ENCODE peak calls at places on chromosomes 11 and 22, in five cellular contexts. R is SK-N-SH, D is IMR-90, E is GM12878, F is K562. W is an unnamed sample.

GRCh38 chr11:84673753-84674152 is 953.4 kb downstream of the DLG2 start:
- DNase-seq in R (no peak), D (no peak), E (no peak), F (no peak), W (no peak)

GRCh38 chr11:129749141-129749540 is 66.5 kb upstream of the TMEM45B start:
- DNase-seq in R (no peak), D (no peak), E (no peak), F (no peak), W (no peak)

GRCh38 chr11:135074397-135074998 is 662.5 kb upstream of the B3GAT1 start:
- DNase-seq in R (no peak), D (no peak), E (no peak), F (no peak), W (no peak)

GRCh38 chr11:33320814-33321330 is 63.7 kb downstream of the HIPK3 start:
- DNase-seq in R (no peak), D (peak), E (no peak), F (peak), W (no peak)

GRCh38 chr22:20390394-20390907 is 3.5 kb upstream of the ZNF74 start:
- DNase-seq in R (no peak), D (no peak), E (no peak), F (peak), W (no peak)

GRCh38 chr22:25852223-25852622 is 110.2 kb downstream of the MYO18B start:
- DNase-seq in R (no peak), D (no peak), E (no peak), F (no peak), W (no peak)

GRCh38 chr11:46290598-46291309 is 13.3 kb downstream of the CREB3L1 start:
- DNase-seq in R (peak), D (peak), E (no peak), F (peak), W (no peak)

GRCh38 chr11:17645190-17645970 is 74.0 kb upstream of the MYOD1 start:
- DNase-seq in R (peak), D (no peak), E (no peak), F (no peak), W (no peak)

GRCh38 chr22:44456661-44457412 is 41.2 kb downstream of the RTL6 start:
- DNase-seq in R (no peak), D (no peak), E (no peak), F (no peak), W (no peak)

GRCh38 chr11:62233730-62234129 is 8.3 kb upstream of the SCGB1D2 start:
- DNase-seq in R (no peak), D (no peak), E (no peak), F (no peak), W (no peak)

GRCh38 chr11:14451825-14452224 is 47.8 kb downstream of the COPB1 start:
- DNase-seq in R (no peak), D (peak), E (no peak), F (no peak), W (no peak)

GRCh38 chr11:46352063-46352841 is 5.0 kb downstream of the DGKZ start:
- DNase-seq in R (peak), D (no peak), E (no peak), F (peak), W (peak)

GRCh38 chr22:41407433-41407832 is 25.7 kb downstream of the TEF start:
- DNase-seq in R (no peak), D (no peak), E (no peak), F (no peak), W (no peak)

GRCh38 chr11:75474878-75475766 is 42.1 kb upstream of the KLHL35 start:
- DNase-seq in R (peak), D (peak), E (no peak), F (peak), W (no peak)

GRCh38 chr11:119942583-119943338 is 195.2 kb downstream of the TRIM29 start:
- DNase-seq in R (no peak), D (peak), E (no peak), F (no peak), W (no peak)

GRCh38 chr11:945986-946385 is 20.3 kb downstream of the AP2A2 start:
- DNase-seq in R (no peak), D (no peak), E (no peak), F (no peak), W (peak)

DNA sequence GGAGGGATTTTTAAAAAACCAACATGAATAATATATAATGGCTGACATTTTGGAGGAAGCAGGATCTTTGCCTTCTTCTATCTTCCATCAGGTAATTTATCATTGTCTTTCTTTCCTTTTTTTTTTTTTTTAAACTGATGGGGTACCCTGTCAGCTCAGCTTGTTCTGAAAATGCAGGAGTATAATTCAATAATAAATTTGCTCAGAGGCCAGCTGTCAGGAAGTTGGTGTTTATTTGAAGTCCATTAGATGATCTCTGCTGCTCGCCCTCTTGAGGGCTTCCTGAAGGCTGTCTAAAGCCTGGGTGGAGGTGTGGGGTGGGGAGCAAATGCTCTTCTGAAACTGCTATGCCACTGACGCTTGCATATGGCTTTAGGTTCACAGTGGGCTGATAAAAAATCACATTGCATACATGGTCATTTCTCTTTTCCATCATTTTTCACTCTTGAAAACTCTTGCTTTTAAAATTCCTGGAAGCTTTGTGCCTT is 174.6 kb upstream of the NARS2 start:
- DNase-seq in R (peak), D (no peak), E (no peak), F (no peak), W (no peak)
- TF ChIP-seq RCOR1 in R (peak), D (no peak), E (no peak), F (no peak), W (no peak)

DNA sequence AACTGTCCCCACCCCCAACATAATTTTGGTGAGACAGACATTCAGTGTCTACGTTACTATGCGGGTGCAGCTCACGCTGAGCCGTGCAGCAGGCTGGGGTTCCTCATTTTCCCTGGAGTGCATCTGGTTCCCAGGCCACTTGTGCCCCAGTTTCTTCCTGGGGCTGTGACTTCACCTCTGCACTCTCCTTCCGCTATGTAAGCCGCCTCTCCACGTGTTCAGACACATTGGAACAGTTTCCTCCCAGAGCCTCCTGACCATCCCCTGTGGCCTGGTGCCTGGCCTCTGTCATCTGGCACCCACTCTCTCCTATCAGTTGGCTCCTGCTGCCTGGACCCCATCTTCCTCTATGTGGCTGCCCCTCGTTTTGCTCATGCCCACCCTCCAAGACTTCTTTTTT is 46.2 kb upstream of the A4GALT start:
- DNase-seq in R (no peak), D (no peak), E (no peak), F (peak), W (no peak)
- TF ChIP-seq RCOR1 in R (no peak), D (no peak), E (no peak), F (no peak), W (no peak)

GRCh38 chr22:27801197-27801615 is 350 bp downstream of the MN1 start:
- DNase-seq in R (peak), D (peak), E (no peak), F (peak), W (peak)
- TF ChIP-seq RCOR1 in R (no peak), D (no peak), E (no peak), F (no peak), W (no peak)

DNA sequence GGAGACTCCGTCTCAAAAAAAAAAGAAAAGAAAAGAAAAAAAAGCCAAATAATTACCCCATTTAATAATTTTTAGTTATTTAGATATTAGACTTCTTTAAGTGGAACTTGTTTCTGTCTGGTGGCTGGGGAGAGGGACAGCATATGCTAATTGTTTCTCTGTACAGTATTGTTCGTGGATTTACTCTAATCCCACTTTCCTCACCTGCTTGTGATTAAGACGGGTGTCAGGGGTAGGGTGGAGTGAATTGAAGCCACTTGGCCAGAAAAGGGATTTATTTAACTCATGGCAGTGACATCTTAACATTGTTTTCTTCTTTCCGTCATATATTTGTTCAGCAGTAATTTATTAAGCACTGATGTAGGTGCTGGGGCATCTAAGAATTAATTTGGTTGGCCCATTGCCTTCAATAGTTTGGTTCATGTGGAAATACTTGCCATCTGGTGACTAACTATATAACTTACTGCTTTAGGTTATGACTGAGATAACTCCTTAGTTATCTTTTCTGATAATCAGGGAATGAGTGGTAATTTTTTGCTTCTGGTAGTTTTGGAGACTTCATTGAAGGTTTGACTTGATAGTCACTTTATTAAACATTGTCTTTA is 4.6 kb downstream of the TNRC6B start:
- DNase-seq in R (no peak), D (no peak), E (no peak), F (no peak), W (no peak)
- TF ChIP-seq RCOR1 in R (no peak), D (no peak), E (no peak), F (no peak), W (no peak)

GRCh38 chr22:36586852-36587251 is 57.9 kb upstream of the EIF3D start:
- DNase-seq in R (no peak), D (no peak), E (no peak), F (no peak), W (no peak)
- TF ChIP-seq RCOR1 in R (no peak), D (no peak), E (no peak), F (no peak), W (no peak)

GRCh38 chr11:128625316-128625715 is 38.0 kb upstream of the ETS1 start:
- DNase-seq in R (no peak), D (no peak), E (no peak), F (no peak), W (no peak)

GRCh38 chr11:128626913-128627665 is 39.7 kb upstream of the ETS1 start:
- DNase-seq in R (no peak), D (no peak), E (no peak), F (no peak), W (no peak)

GRCh38 chr11:128622137-128622523 is 34.8 kb upstream of the ETS1 start:
- DNase-seq in R (no peak), D (no peak), E (no peak), F (no peak), W (no peak)

GRCh38 chr11:128625766-128626165 is 38.4 kb upstream of the ETS1 start:
- DNase-seq in R (no peak), D (no peak), E (no peak), F (no peak), W (no peak)

DNA sequence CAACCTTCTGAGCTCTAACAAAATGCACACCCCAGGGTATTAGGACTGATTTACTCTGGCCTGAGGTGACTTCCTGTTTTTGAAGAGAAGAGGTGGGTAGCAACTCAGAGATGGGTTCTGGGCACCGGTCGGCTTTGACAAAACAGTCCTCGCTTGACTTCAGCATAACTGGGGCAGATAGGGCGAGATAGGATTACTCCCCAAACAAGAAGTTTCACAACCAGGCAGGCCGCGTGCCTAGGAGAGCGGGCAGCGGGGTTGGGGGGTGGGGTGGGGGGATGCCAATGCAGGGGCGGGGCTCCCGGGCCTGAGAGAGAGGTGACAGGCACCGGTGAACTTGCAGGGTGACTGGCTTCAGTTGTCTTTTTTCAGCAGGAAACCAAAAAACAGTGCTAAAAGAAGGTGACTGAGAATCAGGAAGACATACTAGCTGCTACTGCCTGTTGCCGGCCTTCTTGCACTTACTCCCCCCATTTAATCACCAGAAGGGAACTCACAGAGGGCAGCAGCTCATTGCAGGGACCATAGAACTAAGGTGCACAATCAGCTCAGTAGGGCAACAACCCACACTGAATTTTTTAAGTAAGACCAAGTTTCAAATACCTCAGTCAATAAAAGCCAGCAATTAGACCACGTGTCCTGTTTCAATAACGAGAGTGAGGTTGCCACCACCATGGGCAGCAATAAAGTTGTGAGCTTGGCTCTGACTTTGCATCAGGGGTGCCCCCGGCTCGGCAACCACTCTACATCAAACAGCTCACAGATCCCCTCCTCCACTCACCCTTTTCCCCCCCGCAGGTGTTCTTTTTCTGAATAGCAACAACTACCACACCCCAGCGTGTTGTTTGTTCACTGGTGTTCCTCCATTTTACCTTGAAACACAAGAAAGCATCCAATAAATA is 37.2 kb upstream of the ETS1 start:
- DNase-seq in R (no peak), D (no peak), E (no peak), F (no peak), W (no peak)
- TF ChIP-seq RCOR1 in R (no peak), D (no peak), E (no peak), F (no peak), W (no peak)

GRCh38 chr11:10255388-10256125 is 38.5 kb downstream of the SBF2 start:
- DNase-seq in R (no peak), D (peak), E (no peak), F (no peak), W (no peak)
- TF ChIP-seq RCOR1 in R (no peak), D (no peak), E (no peak), F (no peak), W (no peak)